ENCODE peak calls at places on chromosomes 13 and 19, in nine cellular contexts. F, E, D, T, U, S, R, W and Q are unnamed samples.

GRCh38 chr19:50896591-50897190 is 14.5 kb downstream of the KLK4 start:
- DNase-seq in E (no peak), U (no peak), D (no peak), S (no peak), T (peak; percentile 88), F (peak; percentile 65), W (no peak), R (peak; percentile 57), Q (no peak)

GRCh38 chr13:93140912-93141311 is 85.7 kb upstream of the GPC6 start:
- DNase-seq in D (no peak), E (no peak), S (no peak), F (no peak), W (no peak), U (no peak), T (no peak), R (no peak), Q (no peak)

GRCh38 chr13:28794370-28794769 is 25.8 kb upstream of the MTUS2 start:
- DNase-seq in D (no peak), R (no peak), F (no peak), W (no peak), E (no peak), S (no peak), U (no peak), T (no peak), Q (no peak)

GRCh38 chr13:99542788-99543406 is 41.6 kb downstream of the TM9SF2 start:
- DNase-seq in T (no peak), D (no peak), F (no peak), U (no peak), W (no peak), E (peak; percentile 4), R (peak; percentile 40), S (no peak), Q (no peak)

GRCh38 chr13:99282264-99283231 is 24.4 kb upstream of the GPR18 start:
- DNase-seq in T (no peak), W (no peak), R (no peak), U (no peak), S (no peak), E (no peak), F (no peak), D (no peak), Q (no peak)

GRCh38 chr19:33407716-33408115 is 34.2 kb downstream of the CEBPG start:
- DNase-seq in W (no peak), R (no peak), T (no peak), F (no peak), D (no peak), S (peak; percentile 20), E (no peak), U (no peak), Q (no peak)

GRCh38 chr19:34926361-34926684 is 380 bp upstream of the ZNF30 start:
- DNase-seq in E (no peak), W (no peak), F (no peak), S (no peak), T (no peak), U (no peak), D (no peak), R (no peak), Q (no peak)

GRCh38 chr13:76937416-76937815 is 10.9 kb upstream of the ACOD1 start:
- DNase-seq in W (no peak), T (no peak), F (peak; percentile 97), R (no peak), S (no peak), E (no peak), D (no peak), U (no peak), Q (peak; percentile 42)

GRCh38 chr13:55199132-55199531 is 1941.6 kb upstream of the PRR20A start:
- DNase-seq in R (no peak), T (no peak), F (no peak), W (no peak), D (no peak), S (no peak), U (no peak), E (no peak), Q (no peak)

GRCh38 chr13:29315847-29316246 is 279.6 kb downstream of the SLC7A1 start:
- DNase-seq in D (no peak), F (no peak), E (no peak), S (no peak), W (no peak), U (no peak), R (no peak), T (no peak), Q (no peak)

GRCh38 chr19:14786421-14786851 is 8.1 kb upstream of the ADGRE2 start:
- DNase-seq in D (peak; percentile 61), E (no peak), T (peak; percentile 14), W (no peak), F (no peak), R (no peak), U (no peak), S (peak; percentile 32), Q (peak; percentile 30)

GRCh38 chr19:29439688-29440550 is 85.9 kb upstream of the VSTM2B start:
- DNase-seq in U (no peak), T (no peak), F (no peak), W (no peak), R (no peak), E (no peak), S (no peak), D (no peak), Q (no peak)

GRCh38 chr19:10352764-10353671 is 13.6 kb upstream of the ICAM3 start:
- DNase-seq in T (no peak), F (no peak), S (peak; percentile 90), U (peak; percentile 75), R (peak; percentile 13), E (no peak), W (peak; percentile 80), D (peak; percentile 96), Q (no peak)

GRCh38 chr13:70330697-70331361 is 222.6 kb upstream of the KLHL1 start:
- DNase-seq in F (no peak), U (no peak), S (no peak), R (no peak), T (no peak), E (no peak), W (no peak), D (no peak), Q (no peak)

DNA sequence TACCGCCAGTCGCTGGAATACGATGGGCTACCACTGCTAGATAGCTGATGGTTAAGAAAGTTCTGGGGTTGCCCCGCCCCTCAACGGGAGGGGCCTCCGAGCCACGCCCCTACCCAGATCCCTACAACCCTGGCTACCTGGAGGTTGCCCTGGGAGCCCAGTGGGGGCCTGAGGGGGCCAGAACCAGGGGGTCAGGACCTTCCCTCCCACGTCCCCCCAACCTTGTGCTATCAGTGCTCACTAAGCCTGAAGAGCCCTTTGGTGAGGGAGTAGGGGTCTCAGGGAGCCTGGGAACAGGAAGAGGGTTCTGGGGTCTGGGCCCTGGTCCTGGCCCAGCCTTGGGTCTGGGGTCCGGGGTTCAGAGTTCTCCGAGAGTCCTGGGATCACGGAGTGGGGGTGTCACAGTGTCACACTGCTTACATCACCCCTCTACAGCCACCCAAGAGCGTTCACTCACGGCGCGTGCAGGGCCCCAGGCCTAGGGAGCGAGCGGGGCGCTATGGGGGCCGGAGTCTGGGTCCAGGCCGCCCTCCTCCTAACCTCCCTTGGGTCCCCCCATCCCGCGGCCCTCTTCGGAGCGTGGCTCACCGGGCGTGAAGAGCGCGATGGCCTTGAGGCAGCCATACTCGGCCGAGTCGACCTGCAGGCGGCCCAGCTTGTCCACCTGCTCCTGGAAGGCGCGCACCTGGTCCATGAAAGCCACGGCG is 9.0 kb downstream of the OCEL1 start:
- DNase-seq in F (peak; percentile 38), D (peak; percentile 71), T (no peak), E (no peak), R (peak; percentile 67), U (no peak), W (peak; percentile 58), S (peak; percentile 43), Q (peak; percentile 65)
- TF ChIP-seq POLR2A in F (no peak), D (no peak), T (no peak), E (no peak), R (no peak), U (no peak), W (no peak), S (no peak), Q (no peak)

GRCh38 chr19:41318696-41319499 is 8.9 kb downstream of the CCDC97 start:
- DNase-seq in R (no peak), F (no peak), W (no peak), U (no peak), T (no peak), E (no peak), D (no peak), S (no peak), Q (no peak)
- TF ChIP-seq POLR2A in R (no peak), F (no peak), W (no peak), U (no peak), T (no peak), E (no peak), D (no peak), S (no peak), Q (no peak)

GRCh38 chr19:39833160-39833463 is 850 bp downstream of the DYRK1B start:
- DNase-seq in S (no peak), W (no peak), D (no peak), E (no peak), U (no peak), R (no peak), F (no peak), T (no peak), Q (no peak)
- TF ChIP-seq POLR2A in S (no peak), W (no peak), D (no peak), E (no peak), U (no peak), R (no peak), F (no peak), T (no peak), Q (no peak)

GRCh38 chr13:111186305-111186930 is 71.3 kb downstream of the ARHGEF7 start:
- DNase-seq in U (no peak), D (no peak), F (no peak), S (no peak), R (no peak), T (no peak), E (no peak), W (no peak), Q (no peak)

GRCh38 chr13:111183087-111183645 is 68.1 kb downstream of the ARHGEF7 start:
- DNase-seq in T (no peak), D (no peak), U (no peak), S (no peak), E (no peak), W (no peak), F (no peak), R (no peak), Q (no peak)

GRCh38 chr13:111181977-111182376 is 66.9 kb downstream of the ARHGEF7 start:
- DNase-seq in U (no peak), F (no peak), D (no peak), W (no peak), S (no peak), T (no peak), E (no peak), R (no peak), Q (no peak)

GRCh38 chr13:111184685-111185401 is 69.7 kb downstream of the ARHGEF7 start:
- DNase-seq in E (no peak), F (no peak), W (no peak), T (no peak), R (peak; percentile 58), D (no peak), U (no peak), S (peak; percentile 76), Q (no peak)

DNA sequence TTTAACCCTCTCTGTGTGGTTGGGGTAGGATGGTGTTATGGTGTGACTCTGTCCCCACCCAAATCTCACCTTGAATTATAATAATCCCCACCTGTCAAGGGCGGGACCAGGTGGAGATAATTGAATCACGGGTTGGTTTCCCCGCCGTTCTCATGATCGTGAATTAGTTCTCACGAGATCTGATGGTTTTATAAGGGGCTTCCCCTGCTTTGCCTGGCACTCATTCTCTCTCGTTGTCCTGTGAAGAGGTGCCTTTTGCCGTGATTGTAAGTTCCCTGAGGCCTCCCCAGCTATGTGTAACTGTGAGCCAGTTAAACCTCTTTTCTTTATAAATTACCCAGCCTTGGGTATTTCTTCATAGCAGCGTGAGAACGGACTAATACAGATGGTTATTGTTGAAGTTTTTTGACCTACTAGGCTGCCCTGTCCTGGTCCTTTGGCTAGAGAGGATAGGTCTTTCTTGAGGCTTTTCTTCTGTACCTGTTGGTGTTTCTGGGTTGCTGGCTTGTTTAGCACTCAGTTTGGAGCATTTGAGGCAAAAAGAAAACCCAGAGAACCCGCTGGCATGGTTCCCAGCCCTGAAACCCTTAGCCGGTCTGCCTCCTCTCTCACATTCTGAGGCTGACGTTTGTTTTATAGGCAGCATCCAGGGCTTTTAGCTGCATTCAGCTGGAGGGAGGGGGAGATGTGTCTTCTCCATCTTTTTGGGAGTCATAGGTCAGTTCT is 69.0 kb downstream of the ARHGEF7 start:
- DNase-seq in D (no peak), T (no peak), U (no peak), E (no peak), S (no peak), R (no peak), W (no peak), F (no peak), Q (no peak)
- TF ChIP-seq POLR2A in D (no peak), T (no peak), U (no peak), E (no peak), S (no peak), R (no peak), W (no peak), F (no peak), Q (no peak)